ENCODE peak calls at places on chromosome 9, in nine cellular contexts. F is ELF-1; A is OCI-LY7; U is amygdala; G is CD8-positive, alpha-beta memory T cell; D is tibial artery; T is ascending aorta; Y is endothelial cell; E is left cardiac atrium. N is an unnamed sample.

GRCh38 chr9:93575706-93576295 is 583 bp upstream of the PHF2 start:
- DNase-seq in F (peak; percentile 46), A (peak; percentile 56), U (no peak), G (peak; percentile 60), D (peak; percentile 81), T (peak; percentile 80), Y (peak; percentile 31), E (peak; percentile 65), N (peak; percentile 31)

GRCh38 chr9:93567271-93567959 is 9.0 kb upstream of the PHF2 start:
- DNase-seq in F (no peak), A (peak; percentile 22), U (no peak), G (no peak), D (peak; percentile 51), T (no peak), Y (no peak), E (no peak), N (no peak)

GRCh38 chr9:120393386-120394057 is 186.4 kb downstream of the CDK5RAP2 start:
- DNase-seq in F (no peak), A (no peak), U (no peak), G (no peak), D (no peak), T (no peak), Y (no peak), E (no peak), N (no peak)

GRCh38 chr9:91421987-91422765 is 1.5 kb downstream of the NFIL3 start:
- DNase-seq in F (no peak), A (no peak), U (no peak), G (no peak), D (no peak), T (peak; percentile 75), Y (no peak), E (no peak), N (no peak)

GRCh38 chr9:75664597-75664996 is 225.9 kb upstream of the PCSK5 start:
- DNase-seq in F (no peak), A (no peak), U (no peak), G (no peak), D (no peak), T (no peak), Y (no peak), E (no peak), N (no peak)

GRCh38 chr9:114155967-114156294 is 594 bp downstream of the COL27A1 start:
- DNase-seq in F (no peak), A (no peak), U (no peak), G (no peak), D (no peak), T (no peak), Y (peak; percentile 30), E (no peak), N (peak; percentile 60)

GRCh38 chr9:113520109-113520642 is 56.6 kb downstream of the RGS3 start:
- DNase-seq in F (no peak), A (no peak), U (no peak), G (peak; percentile 40), D (no peak), T (peak; percentile 79), Y (no peak), E (no peak), N (no peak)

GRCh38 chr9:117709936-117710335 is 5.7 kb downstream of the TLR4 start:
- DNase-seq in F (no peak), A (no peak), U (no peak), G (no peak), D (no peak), T (no peak), Y (no peak), E (no peak), N (no peak)

GRCh38 chr9:92097997-92098482 is 17.2 kb downstream of the SPTLC1 start:
- DNase-seq in F (peak; percentile 97), A (no peak), U (peak; percentile 12), G (peak; percentile 37), D (peak; percentile 82), T (peak; percentile 85), Y (peak; percentile 84), E (peak; percentile 86), N (peak; percentile 18)

GRCh38 chr9:16046713-16047112 is 493.9 kb downstream of the CCDC171 start:
- DNase-seq in F (no peak), A (no peak), U (no peak), G (no peak), D (no peak), T (no peak), Y (no peak), E (no peak), N (no peak)

GRCh38 chr9:134681061-134681661 is 39.6 kb downstream of the COL5A1 start:
- DNase-seq in F (peak; percentile 88), A (no peak), U (no peak), G (no peak), D (peak; percentile 67), T (no peak), Y (no peak), E (no peak), N (no peak)

GRCh38 chr9:38240051-38240450 is 152.5 kb upstream of the ALDH1B1 start:
- DNase-seq in F (no peak), A (no peak), U (no peak), G (no peak), D (no peak), T (peak; percentile 33), Y (no peak), E (no peak), N (no peak)

GRCh38 chr9:8733096-8733954 is 933.7 kb upstream of the DMAC1 start:
- DNase-seq in F (peak; percentile 16), A (no peak), U (peak; percentile 39), G (no peak), D (no peak), T (no peak), Y (peak; percentile 29), E (peak; percentile 59), N (peak; percentile 35)

GRCh38 chr9:133371261-133371711 is 4.6 kb downstream of the SURF4 start:
- DNase-seq in F (no peak), A (no peak), U (no peak), G (peak; percentile 69), D (no peak), T (no peak), Y (no peak), E (no peak), N (no peak)

GRCh38 chr9:79193001-79193400 is 378.8 kb upstream of the TLE4 start:
- DNase-seq in F (no peak), A (no peak), U (no peak), G (no peak), D (no peak), T (no peak), Y (no peak), E (no peak), N (no peak)

GRCh38 chr9:109956811-109957440 is 176.9 kb downstream of the PALM2AKAP2 start:
- DNase-seq in F (no peak), A (no peak), U (no peak), G (no peak), D (no peak), T (no peak), Y (no peak), E (no peak), N (no peak)

GRCh38 chr9:17134396-17134842 is 421 bp upstream of the CNTLN start:
- DNase-seq in F (no peak), A (no peak), U (no peak), G (no peak), D (no peak), T (peak; percentile 62), Y (no peak), E (no peak), N (no peak)

GRCh38 chr9:109317979-109318671 is 2.7 kb downstream of the EPB41L4B start:
- DNase-seq in F (peak; percentile 67), A (no peak), U (no peak), G (no peak), D (no peak), T (no peak), Y (peak; percentile 11), E (no peak), N (no peak)

GRCh38 chr9:127505396-127506116 is 54.2 kb downstream of the LRSAM1 start:
- DNase-seq in F (no peak), A (peak; percentile 50), U (no peak), G (peak; percentile 8), D (peak; percentile 74), T (no peak), Y (peak; percentile 71), E (no peak), N (peak; percentile 61)

GRCh38 chr9:134171316-134172197 is 7.2 kb upstream of the RNU6ATAC start:
- DNase-seq in F (no peak), A (no peak), U (no peak), G (no peak), D (no peak), T (no peak), Y (no peak), E (no peak), N (no peak)

GRCh38 chr9:137038916-137039315 is 7.0 kb upstream of the FUT7 start:
- DNase-seq in F (no peak), A (no peak), U (no peak), G (no peak), D (no peak), T (no peak), Y (no peak), E (no peak), N (no peak)

GRCh38 chr9:105405514-105406131 is 42.2 kb upstream of the FSD1L start:
- DNase-seq in F (no peak), A (peak; percentile 71), U (no peak), G (peak; percentile 91), D (no peak), T (no peak), Y (no peak), E (no peak), N (no peak)

GRCh38 chr9:69918317-69918716 is 97.7 kb downstream of the CFAP95 start:
- DNase-seq in F (no peak), A (no peak), U (no peak), G (no peak), D (no peak), T (no peak), Y (no peak), E (no peak), N (no peak)

GRCh38 chr9:6086006-6086655 is 70.7 kb upstream of the RANBP6 start:
- DNase-seq in F (no peak), A (peak; percentile 60), U (no peak), G (no peak), D (no peak), T (no peak), Y (no peak), E (no peak), N (peak; percentile 20)

GRCh38 chr9:79731483-79731882 is 159.7 kb downstream of the TLE4 start:
- DNase-seq in F (peak; percentile 25), A (no peak), U (no peak), G (no peak), D (no peak), T (no peak), Y (no peak), E (no peak), N (no peak)

GRCh38 chr9:6955251-6955921 is 197.6 kb downstream of the KDM4C start:
- DNase-seq in F (peak; percentile 19), A (peak; percentile 19), U (peak; percentile 11), G (no peak), D (no peak), T (no peak), Y (no peak), E (no peak), N (peak; percentile 22)

GRCh38 chr9:16337322-16338029 is 533.0 kb downstream of the BNC2 start:
- DNase-seq in F (no peak), A (no peak), U (no peak), G (no peak), D (no peak), T (no peak), Y (no peak), E (no peak), N (no peak)

GRCh38 chr9:91714020-91714721 is 235.9 kb downstream of the ROR2 start:
- DNase-seq in F (peak; percentile 75), A (peak; percentile 27), U (peak; percentile 5), G (no peak), D (no peak), T (peak; percentile 69), Y (peak; percentile 67), E (peak; percentile 83), N (peak; percentile 74)

GRCh38 chr9:133509179-133510083 is 15.3 kb downstream of the MYMK start:
- DNase-seq in F (peak; percentile 98), A (peak; percentile 32), U (peak; percentile 14), G (peak; percentile 56), D (no peak), T (no peak), Y (peak; percentile 56), E (peak; percentile 21), N (peak; percentile 83)

N was measured in nephron progenitor cell.